ENCODE peak calls at places on chromosomes 2 and 18, in six cellular contexts. P, J, U, R, I and G are unnamed samples.

GRCh38 chr18:76273956-76274355 is 221.1 kb downstream of the ZNF516 start:
- DNase-seq in J (no peak), U (no peak), P (no peak), R (no peak), I (no peak), G (no peak)

GRCh38 chr2:224971214-224971613 is 71.1 kb downstream of the DOCK10 start:
- DNase-seq in U (no peak), P (no peak), J (no peak), I (peak), R (peak), G (no peak)

GRCh38 chr2:74831693-74832530 is 2.0 kb upstream of the HK2 start:
- DNase-seq in U (no peak), I (no peak), J (no peak), P (no peak), R (no peak), G (no peak)

GRCh38 chr2:111072220-111072871 is 48.4 kb upstream of the BCL2L11 start:
- DNase-seq in I (no peak), J (no peak), P (no peak), R (no peak), U (peak), G (no peak)

GRCh38 chr2:5723791-5724735 is 31.9 kb downstream of the SOX11 start:
- DNase-seq in J (no peak), P (no peak), U (no peak), I (no peak), R (no peak), G (no peak)

GRCh38 chr2:60520477-60520876 is 33.0 kb downstream of the BCL11A start:
- DNase-seq in U (no peak), P (no peak), I (peak), J (no peak), R (no peak), G (no peak)

GRCh38 chr2:151760139-151760650 is 25.9 kb upstream of the NEB start:
- DNase-seq in J (no peak), P (no peak), I (no peak), R (peak), U (no peak), G (no peak)

GRCh38 chr2:39696838-39697237 is 31.1 kb downstream of the TMEM178A start:
- DNase-seq in P (no peak), U (peak), J (no peak), R (peak), I (no peak), G (no peak)

GRCh38 chr2:40129725-40130124 is 322.2 kb downstream of the SLC8A1 start:
- DNase-seq in R (no peak), U (no peak), P (peak), I (no peak), J (no peak), G (no peak)

GRCh38 chr18:34957119-34957863 is 83.9 kb upstream of the MAPRE2 start:
- DNase-seq in I (no peak), J (no peak), U (no peak), P (no peak), R (peak), G (no peak)

GRCh38 chr2:44974064-44974715 is 32.7 kb downstream of the SIX3 start:
- DNase-seq in R (peak), I (peak), J (no peak), U (no peak), P (peak), G (no peak)

GRCh38 chr18:32761231-32761785 is 11.5 kb downstream of the KLHL14 start:
- DNase-seq in I (no peak), P (no peak), U (no peak), J (no peak), R (peak), G (no peak)

GRCh38 chr2:112137516-112138142 is 556 bp upstream of the FBLN7 start:
- DNase-seq in R (peak), P (no peak), I (no peak), J (no peak), U (no peak), G (no peak)

GRCh38 chr2:210654091-210654490 is 97.7 kb downstream of the CPS1 start:
- DNase-seq in I (no peak), J (no peak), P (no peak), R (no peak), U (no peak), G (no peak)

GRCh38 chr2:20093263-20094141 is 42.1 kb upstream of the LAPTM4A start:
- DNase-seq in R (peak), P (peak), J (no peak), U (peak), I (peak), G (no peak)

GRCh38 chr2:174053285-174053684 is 88.1 kb upstream of the SP3 start:
- DNase-seq in R (no peak), J (no peak), I (no peak), U (no peak), P (no peak), G (no peak)

GRCh38 chr18:35110037-35110436 is 68.8 kb downstream of the MAPRE2 start:
- DNase-seq in R (no peak), U (no peak), P (no peak), I (no peak), J (no peak), G (no peak)

GRCh38 chr2:232384466-232384865 is 5.9 kb downstream of the ALPP start:
- DNase-seq in P (no peak), U (no peak), J (no peak), R (no peak), I (no peak), G (no peak)

GRCh38 chr18:26862084-26862483 is 3.4 kb downstream of the AQP4 start:
- DNase-seq in R (no peak), J (no peak), I (no peak), U (no peak), P (no peak), G (no peak)

GRCh38 chr2:26049641-26050040 is 15.8 kb downstream of the RAB10 start:
- DNase-seq in P (no peak), U (no peak), I (no peak), J (no peak), R (no peak), G (no peak)

GRCh38 chr2:66899648-66900047 is 464.7 kb downstream of the MEIS1 start:
- DNase-seq in U (no peak), J (no peak), P (no peak), R (no peak), I (no peak), G (no peak)

GRCh38 chr2:101740555-101740964 is 43.1 kb downstream of the MAP4K4 start:
- DNase-seq in J (no peak), I (no peak), U (no peak), R (peak), P (no peak), G (no peak)

GRCh38 chr2:97936199-97936598 is 59.5 kb downstream of the TMEM131 start:
- DNase-seq in I (peak), R (peak), U (no peak), P (peak), J (no peak), G (no peak)

GRCh38 chr2:238790126-238790820 is 57.6 kb upstream of the TWIST2 start:
- DNase-seq in I (no peak), U (no peak), R (no peak), J (no peak), P (no peak), G (no peak)

GRCh38 chr2:161170917-161171594 is 10.8 kb downstream of the TANK start:
- DNase-seq in U (no peak), I (no peak), R (peak), J (no peak), P (no peak), G (no peak)

GRCh38 chr2:186561467-186562208 is 28.2 kb upstream of the ITGAV start:
- DNase-seq in R (no peak), P (no peak), J (no peak), I (no peak), U (no peak), G (no peak)

GRCh38 chr18:23137093-23137640 is 1.9 kb downstream of the CABLES1 start:
- DNase-seq in R (peak), P (no peak), U (no peak), J (no peak), I (peak), G (no peak)

GRCh38 chr2:1032030-1032429 is 81.4 kb downstream of the SNTG2 start:
- DNase-seq in I (no peak), P (no peak), U (no peak), R (no peak), J (no peak), G (no peak)

GRCh38 chr2:120899799-120900198 is 164.1 kb downstream of the GLI2 start:
- DNase-seq in R (no peak), P (no peak), U (no peak), I (no peak), J (no peak), G (no peak)

GRCh38 chr18:73848656-73849055 is 299.0 kb downstream of the FBXO15 start:
- DNase-seq in U (peak), J (no peak), I (no peak), P (no peak), R (no peak), G (no peak)

GRCh38 chr2:203892207-203892606 is 24.6 kb downstream of the CTLA4 start:
- DNase-seq in U (no peak), P (no peak), I (no peak), J (no peak), R (no peak), G (no peak)

GRCh38 chr2:215668329-215668728 is 232.5 kb upstream of the FN1 start:
- DNase-seq in R (no peak), P (no peak), I (no peak), J (no peak), U (no peak), G (no peak)

GRCh38 chr2:218805627-218806026 is 23.7 kb downstream of the CYP27A1 start:
- DNase-seq in J (no peak), U (peak), R (peak), I (peak), P (no peak), G (no peak)

GRCh38 chr2:186126181-186126580 is 359.9 kb upstream of the ZC3H15 start:
- DNase-seq in P (no peak), U (no peak), R (no peak), J (no peak), I (no peak), G (no peak)

GRCh38 chr2:69046221-69046662 is 33.3 kb downstream of the ANTXR1 start:
- DNase-seq in U (peak), J (no peak), P (no peak), I (no peak), R (no peak), G (no peak)